ENCODE peak calls at places on chromosomes 13 and 19, in seven cellular contexts. E, J, G, P, O, U and M are unnamed samples.

GRCh38 chr13:91220872-91221271 is 126.6 kb upstream of the MIR17HG start:
- DNase-seq in E (no peak), J (no peak), G (no peak), P (no peak), O (no peak), U (no peak), M (no peak)

GRCh38 chr13:64928704-64929499 is 2301.2 kb downstream of the PCDH9 start:
- DNase-seq in E (peak), J (no peak), G (peak), P (peak), O (no peak), U (no peak), M (no peak)

GRCh38 chr13:49292742-49293498 is 45.2 kb downstream of the CDADC1 start:
- DNase-seq in E (peak), J (no peak), G (peak), P (peak), O (peak), U (no peak), M (peak)

GRCh38 chr13:66887088-66887487 is 343.0 kb downstream of the PCDH9 start:
- DNase-seq in E (peak), J (no peak), G (no peak), P (no peak), O (no peak), U (no peak), M (no peak)

GRCh38 chr19:16260160-16260793 is 62.6 kb downstream of the AP1M1 start:
- DNase-seq in E (no peak), J (no peak), G (no peak), P (no peak), O (no peak), U (no peak), M (no peak)

GRCh38 chr13:109256866-109257760 is 529.3 kb downstream of the IRS2 start:
- DNase-seq in E (peak), J (no peak), G (no peak), P (peak), O (peak), U (no peak), M (peak)

GRCh38 chr13:76816394-76816793 is 69.8 kb downstream of the KCTD12 start:
- DNase-seq in E (no peak), J (no peak), G (no peak), P (no peak), O (no peak), U (peak), M (no peak)

GRCh38 chr13:76723551-76724232 is 162.5 kb downstream of the KCTD12 start:
- DNase-seq in E (peak), J (no peak), G (peak), P (peak), O (no peak), U (peak), M (peak)

GRCh38 chr13:31201341-31202024 is 1.7 kb downstream of the B3GLCT start:
- DNase-seq in E (peak), J (no peak), G (no peak), P (peak), O (no peak), U (no peak), M (no peak)

GRCh38 chr13:112067121-112067741 is at the start of gene SOX1:
- DNase-seq in E (no peak), J (no peak), G (no peak), P (no peak), O (peak), U (no peak), M (peak)

GRCh38 chr13:30125422-30126073 is 181.8 kb downstream of the KATNAL1 start:
- DNase-seq in E (peak), J (no peak), G (peak), P (peak), O (no peak), U (no peak), M (peak)